ENCODE peak calls at places on chromosomes 7 and 10, in eight cellular contexts. One of them, this sample, is unnamed.

GRCh38 chr10:44857363-44858016 is 53.6 kb upstream of the TMEM72 start:
- DNase-seq in CD8-positive, alpha-beta T cell: peak
- DNase-seq in colonic mucosa: peak
- DNase-seq in HFFc6: peak
- DNase-seq in HCT116: no peak
- DNase-seq in brain microvascular endothelial cell: peak
- DNase-seq in WTC11: peak
- DNase-seq in upper lobe of right lung: peak
- DNase-seq in this sample: peak

GRCh38 chr7:123633553-123633952 is 22.1 kb upstream of the LMOD2 start:
- DNase-seq in CD8-positive, alpha-beta T cell: no peak
- DNase-seq in HCT116: no peak
- DNase-seq in WTC11: no peak
- DNase-seq in upper lobe of right lung: no peak
- DNase-seq in colonic mucosa: no peak
- DNase-seq in HFFc6: peak
- DNase-seq in brain microvascular endothelial cell: peak
- DNase-seq in this sample: no peak

GRCh38 chr10:47060356-47060755 is 149.1 kb downstream of the PTPN20 start:
- DNase-seq in upper lobe of right lung: peak
- DNase-seq in HFFc6: no peak
- DNase-seq in CD8-positive, alpha-beta T cell: no peak
- DNase-seq in HCT116: no peak
- DNase-seq in brain microvascular endothelial cell: no peak
- DNase-seq in WTC11: no peak
- DNase-seq in colonic mucosa: no peak
- DNase-seq in this sample: no peak

GRCh38 chr7:43211276-43211675 is 98.8 kb downstream of the HECW1 start:
- DNase-seq in HFFc6: peak
- DNase-seq in HCT116: no peak
- DNase-seq in brain microvascular endothelial cell: no peak
- DNase-seq in colonic mucosa: no peak
- DNase-seq in WTC11: no peak
- DNase-seq in CD8-positive, alpha-beta T cell: no peak
- DNase-seq in upper lobe of right lung: no peak
- DNase-seq in this sample: peak

GRCh38 chr7:44279731-44280505 is 45.5 kb downstream of the CAMK2B start:
- DNase-seq in WTC11: peak
- DNase-seq in upper lobe of right lung: peak
- DNase-seq in HCT116: no peak
- DNase-seq in colonic mucosa: no peak
- DNase-seq in brain microvascular endothelial cell: no peak
- DNase-seq in CD8-positive, alpha-beta T cell: no peak
- DNase-seq in HFFc6: no peak
- DNase-seq in this sample: no peak

GRCh38 chr7:110870926-110871325 is 220.0 kb upstream of the LRRN3 start:
- DNase-seq in colonic mucosa: no peak
- DNase-seq in upper lobe of right lung: no peak
- DNase-seq in CD8-positive, alpha-beta T cell: no peak
- DNase-seq in WTC11: no peak
- DNase-seq in brain microvascular endothelial cell: no peak
- DNase-seq in HCT116: no peak
- DNase-seq in HFFc6: no peak
- DNase-seq in this sample: no peak

GRCh38 chr10:77001186-77001585 is 636.4 kb downstream of the KCNMA1 start:
- DNase-seq in HCT116: no peak
- DNase-seq in WTC11: no peak
- DNase-seq in upper lobe of right lung: no peak
- DNase-seq in HFFc6: no peak
- DNase-seq in colonic mucosa: no peak
- DNase-seq in CD8-positive, alpha-beta T cell: no peak
- DNase-seq in brain microvascular endothelial cell: no peak
- DNase-seq in this sample: no peak

GRCh38 chr10:76106611-76107010 is 675.2 kb downstream of the LRMDA start:
- DNase-seq in WTC11: no peak
- DNase-seq in CD8-positive, alpha-beta T cell: no peak
- DNase-seq in brain microvascular endothelial cell: no peak
- DNase-seq in HFFc6: no peak
- DNase-seq in colonic mucosa: no peak
- DNase-seq in upper lobe of right lung: no peak
- DNase-seq in HCT116: no peak
- DNase-seq in this sample: no peak

GRCh38 chr10:122163182-122164027 is 107.7 kb upstream of the BTBD16 start:
- DNase-seq in HCT116: no peak
- DNase-seq in colonic mucosa: no peak
- DNase-seq in WTC11: peak
- DNase-seq in upper lobe of right lung: peak
- DNase-seq in CD8-positive, alpha-beta T cell: no peak
- DNase-seq in HFFc6: no peak
- DNase-seq in brain microvascular endothelial cell: no peak
- DNase-seq in this sample: no peak

GRCh38 chr10:21278491-21279216 is 246.8 kb downstream of the SKIDA1 start:
- DNase-seq in CD8-positive, alpha-beta T cell: peak
- DNase-seq in HCT116: peak
- DNase-seq in brain microvascular endothelial cell: peak
- DNase-seq in WTC11: peak
- DNase-seq in colonic mucosa: peak
- DNase-seq in HFFc6: peak
- DNase-seq in upper lobe of right lung: peak
- DNase-seq in this sample: peak

GRCh38 chr7:18700147-18700546 is 204.6 kb downstream of the HDAC9 start:
- DNase-seq in colonic mucosa: no peak
- DNase-seq in HFFc6: no peak
- DNase-seq in WTC11: peak
- DNase-seq in HCT116: peak
- DNase-seq in CD8-positive, alpha-beta T cell: no peak
- DNase-seq in upper lobe of right lung: no peak
- DNase-seq in brain microvascular endothelial cell: no peak
- DNase-seq in this sample: peak

GRCh38 chr10:36621346-36621745 is 504.1 kb upstream of the ANKRD30A start:
- DNase-seq in brain microvascular endothelial cell: peak
- DNase-seq in HCT116: no peak
- DNase-seq in WTC11: no peak
- DNase-seq in HFFc6: no peak
- DNase-seq in colonic mucosa: no peak
- DNase-seq in upper lobe of right lung: no peak
- DNase-seq in CD8-positive, alpha-beta T cell: no peak
- DNase-seq in this sample: no peak

GRCh38 chr10:71222541-71223364 is 10.4 kb downstream of the UNC5B start:
- DNase-seq in HFFc6: peak
- DNase-seq in brain microvascular endothelial cell: no peak
- DNase-seq in upper lobe of right lung: peak
- DNase-seq in WTC11: peak
- DNase-seq in CD8-positive, alpha-beta T cell: no peak
- DNase-seq in colonic mucosa: no peak
- DNase-seq in HCT116: no peak
- DNase-seq in this sample: no peak

GRCh38 chr7:36723951-36724664 is at the start of gene AOAH:
- DNase-seq in brain microvascular endothelial cell: no peak
- DNase-seq in CD8-positive, alpha-beta T cell: peak
- DNase-seq in HFFc6: no peak
- DNase-seq in HCT116: no peak
- DNase-seq in WTC11: no peak
- DNase-seq in colonic mucosa: peak
- DNase-seq in upper lobe of right lung: peak
- DNase-seq in this sample: no peak

GRCh38 chr7:12289996-12290395 is 78.9 kb downstream of the TMEM106B start:
- DNase-seq in HFFc6: no peak
- DNase-seq in HCT116: no peak
- DNase-seq in WTC11: no peak
- DNase-seq in upper lobe of right lung: no peak
- DNase-seq in colonic mucosa: no peak
- DNase-seq in brain microvascular endothelial cell: no peak
- DNase-seq in CD8-positive, alpha-beta T cell: no peak
- DNase-seq in this sample: no peak

GRCh38 chr7:12287886-12288285 is 76.8 kb downstream of the TMEM106B start:
- DNase-seq in CD8-positive, alpha-beta T cell: no peak
- DNase-seq in WTC11: no peak
- DNase-seq in colonic mucosa: no peak
- DNase-seq in brain microvascular endothelial cell: no peak
- DNase-seq in HCT116: no peak
- DNase-seq in HFFc6: no peak
- DNase-seq in upper lobe of right lung: no peak
- DNase-seq in this sample: no peak

GRCh38 chr7:12294701-12295100 is 83.6 kb downstream of the TMEM106B start:
- DNase-seq in WTC11: no peak
- DNase-seq in brain microvascular endothelial cell: no peak
- DNase-seq in colonic mucosa: no peak
- DNase-seq in HFFc6: no peak
- DNase-seq in HCT116: no peak
- DNase-seq in CD8-positive, alpha-beta T cell: no peak
- DNase-seq in upper lobe of right lung: no peak
- DNase-seq in this sample: no peak

GRCh38 chr7:12296051-12296570 is 85.0 kb downstream of the TMEM106B start:
- DNase-seq in WTC11: no peak
- DNase-seq in CD8-positive, alpha-beta T cell: no peak
- DNase-seq in colonic mucosa: no peak
- DNase-seq in HCT116: no peak
- DNase-seq in upper lobe of right lung: no peak
- DNase-seq in brain microvascular endothelial cell: no peak
- DNase-seq in HFFc6: no peak
- DNase-seq in this sample: no peak

GRCh38 chr7:12291870-12292269 is 80.8 kb downstream of the TMEM106B start:
- DNase-seq in HFFc6: no peak
- DNase-seq in CD8-positive, alpha-beta T cell: no peak
- DNase-seq in colonic mucosa: no peak
- DNase-seq in HCT116: no peak
- DNase-seq in WTC11: no peak
- DNase-seq in upper lobe of right lung: no peak
- DNase-seq in brain microvascular endothelial cell: no peak
- DNase-seq in this sample: no peak
- TF ChIP-seq CTCF in HFFc6: no peak
- TF ChIP-seq CTCF in CD8-positive, alpha-beta T cell: no peak
- TF ChIP-seq CTCF in colonic mucosa: peak
- TF ChIP-seq CTCF in HCT116: peak
- TF ChIP-seq CTCF in WTC11: no peak
- TF ChIP-seq CTCF in upper lobe of right lung: peak
- TF ChIP-seq CTCF in brain microvascular endothelial cell: peak
- TF ChIP-seq CTCF in this sample: peak

DNA sequence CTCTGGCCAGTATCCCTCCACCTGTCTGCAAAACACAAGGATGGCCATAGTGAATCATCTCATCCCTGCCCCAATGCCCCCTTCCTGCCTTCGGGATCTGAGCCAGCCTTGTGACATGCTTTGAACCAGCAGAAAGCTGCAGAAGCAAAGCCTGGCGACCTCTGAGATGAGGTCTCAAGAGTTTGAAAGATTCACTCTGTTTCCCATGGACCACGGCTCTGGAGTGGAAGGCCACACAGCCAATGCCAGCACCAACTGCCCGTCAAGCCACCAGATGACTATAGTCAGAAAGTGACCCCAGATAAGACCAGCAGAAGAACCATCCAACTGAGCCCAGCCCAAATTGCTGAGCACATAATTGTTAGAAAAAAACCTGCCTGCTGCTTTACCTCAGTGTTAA is 193.9 kb upstream of the PPP2R2D start:
- DNase-seq in WTC11: no peak
- DNase-seq in upper lobe of right lung: peak
- DNase-seq in HCT116: no peak
- DNase-seq in colonic mucosa: no peak
- DNase-seq in CD8-positive, alpha-beta T cell: no peak
- DNase-seq in HFFc6: no peak
- DNase-seq in brain microvascular endothelial cell: no peak
- DNase-seq in this sample: no peak
- TF ChIP-seq CTCF in WTC11: no peak
- TF ChIP-seq CTCF in upper lobe of right lung: no peak
- TF ChIP-seq CTCF in HCT116: no peak
- TF ChIP-seq CTCF in colonic mucosa: no peak
- TF ChIP-seq CTCF in CD8-positive, alpha-beta T cell: no peak
- TF ChIP-seq CTCF in HFFc6: no peak
- TF ChIP-seq CTCF in brain microvascular endothelial cell: no peak
- TF ChIP-seq CTCF in this sample: no peak

GRCh38 chr7:732094-732541 is 5.0 kb upstream of the PRKAR1B start:
- DNase-seq in colonic mucosa: peak
- DNase-seq in HFFc6: no peak
- DNase-seq in HCT116: peak
- DNase-seq in upper lobe of right lung: peak
- DNase-seq in CD8-positive, alpha-beta T cell: peak
- DNase-seq in WTC11: peak
- DNase-seq in brain microvascular endothelial cell: peak
- DNase-seq in this sample: peak
- TF ChIP-seq CTCF in colonic mucosa: peak
- TF ChIP-seq CTCF in HFFc6: no peak
- TF ChIP-seq CTCF in HCT116: no peak
- TF ChIP-seq CTCF in upper lobe of right lung: peak
- TF ChIP-seq CTCF in CD8-positive, alpha-beta T cell: no peak
- TF ChIP-seq CTCF in WTC11: no peak
- TF ChIP-seq CTCF in brain microvascular endothelial cell: peak
- TF ChIP-seq CTCF in this sample: no peak

GRCh38 chr7:139111147-139111546 is 1.6 kb upstream of the ZC3HAV1 start:
- DNase-seq in HFFc6: no peak
- DNase-seq in CD8-positive, alpha-beta T cell: no peak
- DNase-seq in colonic mucosa: no peak
- DNase-seq in HCT116: no peak
- DNase-seq in WTC11: no peak
- DNase-seq in upper lobe of right lung: no peak
- DNase-seq in brain microvascular endothelial cell: no peak
- DNase-seq in this sample: no peak

GRCh38 chr7:139109983-139110411 is 477 bp upstream of the ZC3HAV1 start:
- DNase-seq in brain microvascular endothelial cell: no peak
- DNase-seq in colonic mucosa: no peak
- DNase-seq in CD8-positive, alpha-beta T cell: no peak
- DNase-seq in WTC11: no peak
- DNase-seq in HCT116: no peak
- DNase-seq in upper lobe of right lung: no peak
- DNase-seq in HFFc6: no peak
- DNase-seq in this sample: no peak

GRCh38 chr7:139106959-139107358 is 2.6 kb downstream of the ZC3HAV1 start:
- DNase-seq in colonic mucosa: no peak
- DNase-seq in WTC11: no peak
- DNase-seq in HFFc6: no peak
- DNase-seq in upper lobe of right lung: no peak
- DNase-seq in HCT116: no peak
- DNase-seq in brain microvascular endothelial cell: no peak
- DNase-seq in CD8-positive, alpha-beta T cell: no peak
- DNase-seq in this sample: no peak

GRCh38 chr7:139108256-139109187 is 998 bp downstream of the ZC3HAV1 start:
- DNase-seq in HFFc6: no peak
- DNase-seq in upper lobe of right lung: peak
- DNase-seq in colonic mucosa: peak
- DNase-seq in CD8-positive, alpha-beta T cell: peak
- DNase-seq in HCT116: no peak
- DNase-seq in WTC11: peak
- DNase-seq in brain microvascular endothelial cell: peak
- DNase-seq in this sample: peak

GRCh38 chr7:139109188-139109982 is at the start of gene ZC3HAV1:
- DNase-seq in CD8-positive, alpha-beta T cell: peak
- DNase-seq in colonic mucosa: peak
- DNase-seq in brain microvascular endothelial cell: peak
- DNase-seq in HFFc6: peak
- DNase-seq in WTC11: peak
- DNase-seq in HCT116: peak
- DNase-seq in upper lobe of right lung: peak
- DNase-seq in this sample: peak
- TF ChIP-seq CTCF in CD8-positive, alpha-beta T cell: no peak
- TF ChIP-seq CTCF in colonic mucosa: no peak
- TF ChIP-seq CTCF in brain microvascular endothelial cell: peak
- TF ChIP-seq CTCF in HFFc6: peak
- TF ChIP-seq CTCF in WTC11: no peak
- TF ChIP-seq CTCF in HCT116: no peak
- TF ChIP-seq CTCF in upper lobe of right lung: no peak
- TF ChIP-seq CTCF in this sample: no peak

GRCh38 chr10:111098679-111099437 is 22.0 kb downstream of the ADRA2A start:
- DNase-seq in HFFc6: peak
- DNase-seq in WTC11: no peak
- DNase-seq in CD8-positive, alpha-beta T cell: peak
- DNase-seq in brain microvascular endothelial cell: no peak
- DNase-seq in HCT116: peak
- DNase-seq in upper lobe of right lung: peak
- DNase-seq in colonic mucosa: no peak
- DNase-seq in this sample: peak
- TF ChIP-seq CTCF in HFFc6: peak
- TF ChIP-seq CTCF in WTC11: no peak
- TF ChIP-seq CTCF in CD8-positive, alpha-beta T cell: no peak
- TF ChIP-seq CTCF in brain microvascular endothelial cell: peak
- TF ChIP-seq CTCF in HCT116: peak
- TF ChIP-seq CTCF in upper lobe of right lung: no peak
- TF ChIP-seq CTCF in colonic mucosa: no peak
- TF ChIP-seq CTCF in this sample: no peak

This sample was measured in Calu3.